ENCODE peak calls at places on chromosome 4, in nine cellular contexts. T is NT2/D1, C is tibial nerve, Y is heart right ventricle, J is cardiac muscle cell, E is BE2C, S is colonic mucosa, Z is AG04450, L is mucosa of descending colon. G is an unnamed sample.
A peak's percentile ranks its signal among the peaks of the same experiment; 100 is the strongest.

GRCh38 chr4:186010821-186011220 is 58.1 kb upstream of the TLR3 start:
- DNase-seq in T (no peak), C (no peak), Y (no peak), J (no peak), E (no peak), S (no peak), Z (no peak), L (no peak), G (no peak)

GRCh38 chr4:73520821-73521220 is 39.3 kb downstream of the AFM start:
- DNase-seq in T (peak; percentile 66), C (no peak), Y (no peak), J (no peak), E (peak; percentile 73), S (no peak), Z (no peak), L (no peak), G (no peak)

GRCh38 chr4:185344743-185345538 is 50.8 kb downstream of the LRP2BP start:
- DNase-seq in T (no peak), C (no peak), Y (no peak), J (no peak), E (no peak), S (no peak), Z (no peak), L (no peak), G (no peak)

GRCh38 chr4:52588771-52589591 is 70.1 kb downstream of the USP46 start:
- DNase-seq in T (no peak), C (no peak), Y (no peak), J (no peak), E (no peak), S (no peak), Z (peak; percentile 66), L (no peak), G (no peak)

GRCh38 chr4:31275906-31276305 is 555.7 kb downstream of the PCDH7 start:
- DNase-seq in T (peak; percentile 1), C (no peak), Y (no peak), J (no peak), E (no peak), S (no peak), Z (no peak), L (no peak), G (no peak)

GRCh38 chr4:137471895-137472294 is 60.4 kb downstream of the PCDH18 start:
- DNase-seq in T (no peak), C (no peak), Y (no peak), J (no peak), E (no peak), S (no peak), Z (no peak), L (no peak), G (no peak)

GRCh38 chr4:129353490-129353889 is 257.5 kb downstream of the C4orf33 start:
- DNase-seq in T (no peak), C (no peak), Y (no peak), J (no peak), E (no peak), S (no peak), Z (no peak), L (no peak), G (no peak)

GRCh38 chr4:70838400-70838971 is 1.2 kb downstream of the GRSF1 start:
- DNase-seq in T (peak; percentile 5), C (no peak), Y (no peak), J (no peak), E (peak; percentile 41), S (no peak), Z (no peak), L (no peak), G (no peak)

GRCh38 chr4:101977096-101977495 is 186.6 kb downstream of the BANK1 start:
- DNase-seq in T (no peak), C (no peak), Y (no peak), J (no peak), E (no peak), S (no peak), Z (peak; percentile 74), L (no peak), G (peak; percentile 21)

GRCh38 chr4:69753666-69754065 is 6.8 kb downstream of the SULT1B1 start:
- DNase-seq in T (no peak), C (no peak), Y (no peak), J (peak; percentile 26), E (no peak), S (no peak), Z (peak; percentile 7), L (no peak), G (no peak)

GRCh38 chr4:113686950-113687718 is 74.4 kb downstream of the CAMK2D start:
- DNase-seq in T (no peak), C (no peak), Y (no peak), J (no peak), E (no peak), S (no peak), Z (no peak), L (no peak), G (no peak)

GRCh38 chr4:85967872-85968271 is 392.0 kb downstream of the MAPK10 start:
- DNase-seq in T (no peak), C (no peak), Y (no peak), J (no peak), E (no peak), S (no peak), Z (no peak), L (no peak), G (no peak)

GRCh38 chr4:128787509-128788311 is 21.8 kb upstream of the JADE1 start:
- DNase-seq in T (no peak), C (no peak), Y (no peak), J (no peak), E (peak; percentile 27), S (no peak), Z (no peak), L (no peak), G (no peak)

GRCh38 chr4:183504930-183505555 is at the start of gene ING2:
- DNase-seq in T (no peak), C (no peak), Y (no peak), J (peak; percentile 76), E (no peak), S (peak; percentile 54), Z (no peak), L (no peak), G (no peak)

GRCh38 chr4:7371122-7371941 is 63.4 kb downstream of the PSAPL1 start:
- DNase-seq in T (no peak), C (no peak), Y (no peak), J (no peak), E (no peak), S (no peak), Z (no peak), L (no peak), G (no peak)

GRCh38 chr4:151555151-151555945 is 146.4 kb downstream of the FHIP1A start:
- DNase-seq in T (no peak), C (no peak), Y (no peak), J (no peak), E (no peak), S (no peak), Z (no peak), L (no peak), G (no peak)

GRCh38 chr4:158195297-158195696 is 15.0 kb upstream of the TMEM144 start:
- DNase-seq in T (no peak), C (no peak), Y (no peak), J (no peak), E (no peak), S (no peak), Z (no peak), L (no peak), G (no peak)

GRCh38 chr4:3268395-3269104 is 19.6 kb downstream of the MSANTD1 start:
- DNase-seq in T (no peak), C (no peak), Y (no peak), J (no peak), E (no peak), S (peak; percentile 13), Z (no peak), L (no peak), G (peak; percentile 4)

GRCh38 chr4:72031868-72032619 is at the start of gene NPFFR2:
- DNase-seq in T (peak; percentile 33), C (no peak), Y (peak; percentile 4), J (peak; percentile 91), E (peak; percentile 15), S (no peak), Z (no peak), L (no peak), G (no peak)

GRCh38 chr4:139560396-139561084 is 4.5 kb upstream of the SETD7 start:
- DNase-seq in T (no peak), C (no peak), Y (no peak), J (no peak), E (peak; percentile 35), S (no peak), Z (no peak), L (no peak), G (no peak)

GRCh38 chr4:88102029-88102428 is 56.4 kb downstream of the ABCG2 start:
- DNase-seq in T (no peak), C (no peak), Y (no peak), J (no peak), E (peak; percentile 30), S (no peak), Z (no peak), L (no peak), G (no peak)

GRCh38 chr4:168440442-168441264 is 39.6 kb downstream of the DDX60L start:
- DNase-seq in T (no peak), C (no peak), Y (no peak), J (no peak), E (no peak), S (no peak), Z (no peak), L (no peak), G (no peak)

GRCh38 chr4:14110407-14110806 is 482.9 kb upstream of the BOD1L1 start:
- DNase-seq in T (no peak), C (no peak), Y (no peak), J (no peak), E (no peak), S (no peak), Z (peak; percentile 23), L (no peak), G (no peak)
- H3K9me3 ChIP-seq in T (peaks cover 16% of the 10 kb centered on the region), C (peaks cover 17% of the 10 kb centered on the region), Y (no peaks in the 10 kb centered on the region), J (no peaks in the 10 kb centered on the region), E (peaks cover 2% of the 10 kb centered on the region), S (no peaks in the 10 kb centered on the region), Z (no peaks in the 10 kb centered on the region), L (peaks cover 17% of the 10 kb centered on the region), G (no peaks in the 10 kb centered on the region)

GRCh38 chr4:45292844-45293243 is 566.5 kb upstream of the GNPDA2 start:
- DNase-seq in T (no peak), C (no peak), Y (no peak), J (no peak), E (no peak), S (no peak), Z (no peak), L (no peak), G (no peak)
- H3K4me3 ChIP-seq in T (no peak overlapping the region), C (no peak overlapping the region), Y (no peak overlapping the region), J (no peak overlapping the region), E (no peak overlapping the region), S (no peak overlapping the region), Z (no peak overlapping the region), L (no peak overlapping the region), G (no peak overlapping the region)

GRCh38 chr4:404006-404405 is 66.4 kb downstream of the ZNF141 start:
- DNase-seq in T (no peak), C (no peak), Y (no peak), J (no peak), E (no peak), S (no peak), Z (no peak), L (no peak), G (no peak)
- H3K9me3 ChIP-seq in T (peaks cover 50% of the 10 kb centered on the region), C (peaks cover 95% of the 10 kb centered on the region), Y (peaks cover 4% of the 10 kb centered on the region), J (no peaks in the 10 kb centered on the region), E (no peaks in the 10 kb centered on the region), S (no peaks in the 10 kb centered on the region), Z (peaks cover 61% of the 10 kb centered on the region), L (peaks cover 94% of the 10 kb centered on the region), G (peaks cover 9% of the 10 kb centered on the region)

DNA sequence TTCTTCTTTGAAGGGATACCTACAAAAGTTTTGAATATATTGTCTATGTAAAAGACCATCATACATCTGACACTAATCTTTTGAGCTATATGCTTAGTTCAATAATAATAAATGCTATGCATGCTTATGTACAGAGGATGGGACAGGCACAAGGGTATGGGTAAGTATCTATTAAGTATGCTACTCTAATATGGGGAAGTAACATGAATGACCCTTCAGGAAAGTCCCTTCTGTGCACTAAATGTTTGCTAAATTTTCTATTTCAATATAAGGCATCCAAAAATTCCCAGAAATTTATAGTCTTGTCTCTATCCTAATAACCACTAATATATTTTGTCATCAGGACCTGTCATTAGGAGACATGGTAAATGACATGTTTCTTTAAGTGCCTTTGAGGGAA is 19.0 kb downstream of the ATP8A1 start:
- DNase-seq in T (no peak), C (no peak), Y (no peak), J (no peak), E (no peak), S (no peak), Z (no peak), L (no peak), G (no peak)
- H3K4me3 ChIP-seq in T (no peak overlapping the region), C (no peak overlapping the region), Y (no peak overlapping the region), J (no peak overlapping the region), E (no peak overlapping the region), S (no peak overlapping the region), Z (no peak overlapping the region), L (no peak overlapping the region), G (no peak overlapping the region)

G was measured in tibial artery.